ENCODE peak calls at places on chromosomes 13 and 19, in seven cellular contexts. E is left ventricle myocardium superior; H is right lobe of liver; I is memory B cell; J is CD4-positive, alpha-beta T cell; Z is heart left ventricle; V is left cardiac atrium. L is an unnamed sample.

GRCh38 chr19:52936151-52936957 is 13.1 kb upstream of the ZNF888 start:
- ATAC-seq in E (no peak), J (no peak), I (no peak), H (no peak), V (no peak), Z (no peak), L (no peak)

GRCh38 chr13:42985312-42986175 is 6.5 kb downstream of the EPSTI1 start:
- ATAC-seq in E (peak; percentile 80), V (peak; percentile 92), J (no peak), H (peak; percentile 94), Z (peak; percentile 67), I (no peak), L (peak; percentile 52)

GRCh38 chr19:33465371-33465770 is 56.2 kb downstream of the PEPD start:
- ATAC-seq in I (no peak), V (no peak), H (no peak), E (peak; percentile 5), J (no peak), Z (peak; percentile 7), L (no peak)

GRCh38 chr19:50205681-50206138 is 2.3 kb downstream of the MYH14 start:
- ATAC-seq in J (no peak), Z (no peak), I (no peak), V (no peak), E (no peak), H (peak; percentile 45), L (no peak)

GRCh38 chr13:40469581-40470282 is 196.7 kb downstream of the FOXO1 start:
- ATAC-seq in J (no peak), I (no peak), Z (peak; percentile 52), H (no peak), E (peak; percentile 67), V (no peak), L (no peak)

GRCh38 chr13:112072531-112073244 is 5.7 kb downstream of the SOX1 start:
- ATAC-seq in I (no peak), Z (peak; percentile 29), H (no peak), J (no peak), V (peak; percentile 34), E (peak; percentile 18), L (no peak)

GRCh38 chr13:40230833-40231266 is 435.6 kb downstream of the FOXO1 start:
- ATAC-seq in Z (no peak), I (no peak), V (no peak), J (no peak), H (peak; percentile 65), E (no peak), L (peak; percentile 34)

GRCh38 chr19:33054623-33055022 is 10.1 kb downstream of the RHPN2 start:
- ATAC-seq in H (peak; percentile 64), J (no peak), V (no peak), Z (no peak), E (no peak), I (no peak), L (no peak)

GRCh38 chr13:43924549-43925245 is 45.0 kb downstream of the LACC1 start:
- ATAC-seq in I (peak; percentile 87), J (no peak), Z (no peak), H (peak; percentile 25), V (no peak), E (no peak), L (no peak)

GRCh38 chr13:106138620-106139019 is 396.8 kb downstream of the EFNB2 start:
- ATAC-seq in H (no peak), J (no peak), Z (no peak), V (no peak), E (no peak), I (no peak), L (no peak)

GRCh38 chr19:2385053-2385721 is 25.1 kb downstream of the TMPRSS9 start:
- ATAC-seq in H (peak; percentile 56), I (peak; percentile 39), Z (peak; percentile 20), J (no peak), E (no peak), V (no peak), L (no peak)

GRCh38 chr13:32642858-32643257 is 56.6 kb downstream of the PDS5B start:
- ATAC-seq in E (no peak), H (no peak), J (no peak), V (no peak), I (no peak), Z (no peak), L (peak; percentile 51)

GRCh38 chr13:110409581-110409992 is 102.5 kb downstream of the COL4A2 start:
- ATAC-seq in V (peak; percentile 6), I (no peak), J (no peak), H (peak; percentile 26), Z (peak; percentile 5), E (peak; percentile 5), L (no peak)

GRCh38 chr19:34220472-34221063 is 33.8 kb upstream of the GARRE1 start:
- ATAC-seq in J (no peak), E (peak; percentile 63), I (peak; percentile 63), V (no peak), Z (peak; percentile 54), H (peak; percentile 72), L (no peak)

GRCh38 chr19:34712606-34713261 is 21.3 kb upstream of the ZNF181 start:
- ATAC-seq in H (peak; percentile 93), J (peak; percentile 67), I (peak; percentile 70), Z (peak; percentile 74), E (peak; percentile 78), V (peak; percentile 74), L (peak; percentile 68)

GRCh38 chr13:108947551-108948030 is 318.2 kb downstream of the MYO16 start:
- ATAC-seq in I (no peak), Z (peak; percentile 46), H (no peak), J (no peak), E (peak; percentile 68), V (peak; percentile 70), L (no peak)

GRCh38 chr19:6947745-6948144 is 60.4 kb downstream of the ADGRE1 start:
- ATAC-seq in H (no peak), J (no peak), E (no peak), V (no peak), I (no peak), Z (no peak), L (peak; percentile 99)

GRCh38 chr19:50796634-50797428 is 6.6 kb downstream of the ACP4 start:
- ATAC-seq in I (no peak), E (no peak), J (no peak), Z (no peak), V (no peak), H (no peak), L (no peak)

GRCh38 chr13:110108348-110109139 is 198.4 kb downstream of the COL4A1 start:
- ATAC-seq in E (peak; percentile 90), V (peak; percentile 93), H (peak; percentile 93), I (no peak), J (no peak), Z (peak; percentile 92), L (peak; percentile 37)

GRCh38 chr13:23378009-23378632 is 55.4 kb downstream of the SACS start:
- ATAC-seq in I (peak; percentile 40), Z (peak; percentile 25), E (no peak), H (no peak), J (peak; percentile 3), V (no peak), L (peak; percentile 46)

GRCh38 chr13:48110930-48111721 is 16.2 kb upstream of the MED4 start:
- ATAC-seq in V (peak; percentile 83), E (peak; percentile 89), J (no peak), H (peak; percentile 75), Z (peak; percentile 83), I (no peak), L (no peak)

GRCh38 chr13:51811046-51811445 is 7.1 kb upstream of the DHRS12 start:
- ATAC-seq in I (no peak), Z (no peak), H (no peak), V (no peak), E (no peak), J (no peak), L (no peak)

GRCh38 chr19:52492201-52492960 is 35.1 kb upstream of the ZNF808 start:
- ATAC-seq in I (no peak), J (no peak), V (no peak), E (peak; percentile 66), H (no peak), Z (no peak), L (no peak)

GRCh38 chr13:21879263-21879914 is 208.5 kb downstream of the FGF9 start:
- ATAC-seq in I (no peak), V (no peak), Z (no peak), E (no peak), H (no peak), J (no peak), L (no peak)

GRCh38 chr13:76758257-76758656 is 127.9 kb downstream of the KCTD12 start:
- ATAC-seq in Z (no peak), E (no peak), V (no peak), H (no peak), I (no peak), J (no peak), L (no peak)

GRCh38 chr13:20340136-20340758 is 108.1 kb upstream of the GJB6 start:
- ATAC-seq in V (no peak), H (no peak), I (no peak), E (peak; percentile 41), J (no peak), Z (no peak), L (no peak)

GRCh38 chr13:25874064-25874737 is 177.6 kb downstream of the SHISA2 start:
- ATAC-seq in E (no peak), I (no peak), Z (no peak), V (no peak), H (no peak), J (no peak), L (peak; percentile 68)

GRCh38 chr19:12985049-12985776 is 10.1 kb upstream of the NFIX start:
- ATAC-seq in H (peak; percentile 15), Z (peak; percentile 58), I (peak; percentile 48), E (peak; percentile 63), V (peak; percentile 78), J (no peak), L (peak; percentile 47)

GRCh38 chr19:18637644-18638630 is 1.1 kb downstream of the KLHL26 start:
- ATAC-seq in Z (no peak), E (no peak), H (peak; percentile 39), V (no peak), I (no peak), J (no peak), L (no peak)

GRCh38 chr13:114147803-114148520 is 15.5 kb upstream of the RASA3 start:
- ATAC-seq in Z (no peak), E (no peak), V (no peak), H (no peak), I (peak; percentile 9), J (no peak), L (peak; percentile 21)

GRCh38 chr19:10352764-10353671 is 13.6 kb upstream of the ICAM3 start:
- ATAC-seq in H (peak; percentile 88), Z (peak; percentile 82), J (no peak), V (peak; percentile 84), I (no peak), E (peak; percentile 89), L (no peak)

GRCh38 chr19:31312004-31312403 is 37.2 kb downstream of the TSHZ3 start:
- ATAC-seq in E (peak; percentile 43), H (peak; percentile 36), I (no peak), J (no peak), Z (peak; percentile 66), V (no peak), L (peak; percentile 77)

GRCh38 chr13:97249093-97249787 is 27.1 kb downstream of the MBNL2 start:
- ATAC-seq in H (peak; percentile 9), I (no peak), V (peak; percentile 56), E (peak; percentile 60), Z (peak; percentile 19), J (no peak), L (no peak)

GRCh38 chr13:47039106-47039505 is 142.3 kb upstream of the HTR2A start:
- ATAC-seq in E (no peak), Z (no peak), V (no peak), I (no peak), H (no peak), J (no peak), L (no peak)

GRCh38 chr13:101712026-101712348 is 259.5 kb downstream of the ITGBL1 start:
- ATAC-seq in V (no peak), H (no peak), I (no peak), Z (peak; percentile 55), E (peak; percentile 74), J (no peak), L (no peak)

GRCh38 chr19:13961826-13962737 is 9.8 kb downstream of the DCAF15 start:
- ATAC-seq in E (peak; percentile 7), H (no peak), I (peak; percentile 45), V (peak; percentile 61), Z (peak; percentile 8), J (no peak), L (no peak)

GRCh38 chr13:33312150-33312908 is 26.8 kb upstream of the STARD13 start:
- ATAC-seq in I (no peak), V (no peak), E (peak; percentile 48), J (no peak), H (peak; percentile 65), Z (peak; percentile 51), L (no peak)

GRCh38 chr13:34522818-34523217 is 419.3 kb upstream of the NBEA start:
- ATAC-seq in H (no peak), V (no peak), J (no peak), I (no peak), E (no peak), Z (no peak), L (no peak)